ENCODE peak calls at places on chromosome 22, in five cellular contexts. A, V, D, J and X are unnamed samples.
A peak's percentile ranks its signal among the peaks of the same experiment; 100 is the strongest.

GRCh38 chr22:24357547-24357946 is 69.9 kb upstream of the ADORA2A start:
- DNase-seq in A (no peak), V (no peak), D (no peak), J (no peak), X (no peak)

GRCh38 chr22:37972527-37972926 is 11.8 kb downstream of the SOX10 start:
- DNase-seq in A (no peak), V (no peak), D (no peak), J (no peak), X (peak; percentile 48)

GRCh38 chr22:49658902-49659280 is 168.8 kb downstream of the BRD1 start:
- DNase-seq in A (no peak), V (no peak), D (no peak), J (no peak), X (no peak)

GRCh38 chr22:39309364-39309861 is 10.0 kb downstream of the RPL3 start:
- DNase-seq in A (no peak), V (no peak), D (no peak), J (no peak), X (no peak)

GRCh38 chr22:42949159-42949558 is 65.8 kb downstream of the PACSIN2 start:
- DNase-seq in A (no peak), V (no peak), D (peak; percentile 80), J (no peak), X (no peak)

GRCh38 chr22:43242627-43243026 is 55.7 kb upstream of the TTLL12 start:
- DNase-seq in A (no peak), V (no peak), D (no peak), J (no peak), X (no peak)

GRCh38 chr22:23408321-23408720 is 171.8 kb downstream of the IGLL1 start:
- DNase-seq in A (no peak), V (no peak), D (no peak), J (no peak), X (no peak)

GRCh38 chr22:39570665-39571064 is at the start of gene CACNA1I:
- DNase-seq in A (no peak), V (no peak), D (no peak), J (no peak), X (no peak)

GRCh38 chr22:23183107-23183698 is 2.9 kb downstream of the BCR start:
- DNase-seq in A (peak; percentile 52), V (no peak), D (peak; percentile 51), J (no peak), X (no peak)

GRCh38 chr22:43289976-43290663 is 53.1 kb downstream of the SCUBE1 start:
- DNase-seq in A (peak; percentile 63), V (no peak), D (peak; percentile 23), J (no peak), X (no peak)

GRCh38 chr22:42562282-42562681 is 8.5 kb downstream of the SERHL2 start:
- DNase-seq in A (no peak), V (peak; percentile 70), D (no peak), J (no peak), X (no peak)

GRCh38 chr22:48785792-48786678 is 1041.6 kb downstream of the BRD1 start:
- DNase-seq in A (no peak), V (no peak), D (no peak), J (no peak), X (no peak)

GRCh38 chr22:37930270-37930951 is 23.0 kb downstream of the C22orf23 start:
- DNase-seq in A (no peak), V (peak; percentile 66), D (peak; percentile 49), J (no peak), X (no peak)

GRCh38 chr22:24432059-24432853 is 4.9 kb downstream of the ADORA2A start:
- DNase-seq in A (peak; percentile 45), V (no peak), D (peak; percentile 72), J (no peak), X (no peak)

GRCh38 chr22:32822188-32822877 is 20.8 kb downstream of the TIMP3 start:
- DNase-seq in A (no peak), V (no peak), D (no peak), J (no peak), X (no peak)

GRCh38 chr22:23522642-23523251 is 57.3 kb downstream of the IGLL1 start:
- DNase-seq in A (no peak), V (no peak), D (peak; percentile 11), J (no peak), X (no peak)

GRCh38 chr22:27252282-27253049 is 549.1 kb downstream of the MN1 start:
- DNase-seq in A (no peak), V (no peak), D (peak; percentile 96), J (no peak), X (no peak)

GRCh38 chr22:39527481-39527961 is 5.0 kb downstream of the RPS19BP1 start:
- DNase-seq in A (no peak), V (no peak), D (no peak), J (no peak), X (no peak)

GRCh38 chr22:50671641-50672040 is 982 bp upstream of the SHANK3 start:
- DNase-seq in A (no peak), V (peak; percentile 54), D (peak; percentile 54), J (no peak), X (no peak)

GRCh38 chr22:49554741-49555140 is 272.9 kb downstream of the BRD1 start:
- DNase-seq in A (peak; percentile 10), V (no peak), D (no peak), J (peak; percentile 12), X (no peak)

GRCh38 chr22:24095816-24096215 is 84.7 kb downstream of the CABIN1 start:
- DNase-seq in A (no peak), V (no peak), D (no peak), J (no peak), X (no peak)

GRCh38 chr22:43698403-43698802 is 113.7 kb downstream of the EFCAB6 start:
- DNase-seq in A (no peak), V (no peak), D (no peak), J (no peak), X (no peak)

GRCh38 chr22:38214248-38215056 is 12.7 kb downstream of the MAFF start:
- DNase-seq in A (peak; percentile 57), V (peak; percentile 88), D (peak; percentile 58), J (peak; percentile 74), X (peak; percentile 73)

GRCh38 chr22:27220349-27220748 is 563.0 kb downstream of the MIAT start:
- DNase-seq in A (no peak), V (no peak), D (peak; percentile 81), J (no peak), X (no peak)

GRCh38 chr22:50207383-50208031 is 6.7 kb downstream of the SELENOO start:
- DNase-seq in A (no peak), V (no peak), D (no peak), J (no peak), X (no peak)

GRCh38 chr22:21760640-21761039 is 25.0 kb upstream of the YPEL1 start:
- DNase-seq in A (no peak), V (no peak), D (peak; percentile 42), J (no peak), X (no peak)

GRCh38 chr22:32909561-32910348 is 108.2 kb downstream of the TIMP3 start:
- DNase-seq in A (no peak), V (no peak), D (no peak), J (no peak), X (no peak)

GRCh38 chr22:27980424-27981148 is 61.5 kb upstream of the PITPNB start:
- DNase-seq in A (no peak), V (no peak), D (no peak), J (no peak), X (no peak)

GRCh38 chr22:38867496-38868285 is 4.3 kb downstream of the CBX6 start:
- DNase-seq in A (no peak), V (no peak), D (no peak), J (peak; percentile 30), X (no peak)

GRCh38 chr22:39308614-39309363 is 10.6 kb downstream of the RPL3 start:
- DNase-seq in A (peak; percentile 47), V (no peak), D (peak; percentile 96), J (no peak), X (no peak)

GRCh38 chr22:28810839-28811491 is 10.6 kb upstream of the XBP1 start:
- DNase-seq in A (no peak), V (no peak), D (no peak), J (no peak), X (no peak)

GRCh38 chr22:35092146-35092805 is 26.3 kb downstream of the ISX start:
- DNase-seq in A (no peak), V (no peak), D (no peak), J (no peak), X (no peak)

DNA sequence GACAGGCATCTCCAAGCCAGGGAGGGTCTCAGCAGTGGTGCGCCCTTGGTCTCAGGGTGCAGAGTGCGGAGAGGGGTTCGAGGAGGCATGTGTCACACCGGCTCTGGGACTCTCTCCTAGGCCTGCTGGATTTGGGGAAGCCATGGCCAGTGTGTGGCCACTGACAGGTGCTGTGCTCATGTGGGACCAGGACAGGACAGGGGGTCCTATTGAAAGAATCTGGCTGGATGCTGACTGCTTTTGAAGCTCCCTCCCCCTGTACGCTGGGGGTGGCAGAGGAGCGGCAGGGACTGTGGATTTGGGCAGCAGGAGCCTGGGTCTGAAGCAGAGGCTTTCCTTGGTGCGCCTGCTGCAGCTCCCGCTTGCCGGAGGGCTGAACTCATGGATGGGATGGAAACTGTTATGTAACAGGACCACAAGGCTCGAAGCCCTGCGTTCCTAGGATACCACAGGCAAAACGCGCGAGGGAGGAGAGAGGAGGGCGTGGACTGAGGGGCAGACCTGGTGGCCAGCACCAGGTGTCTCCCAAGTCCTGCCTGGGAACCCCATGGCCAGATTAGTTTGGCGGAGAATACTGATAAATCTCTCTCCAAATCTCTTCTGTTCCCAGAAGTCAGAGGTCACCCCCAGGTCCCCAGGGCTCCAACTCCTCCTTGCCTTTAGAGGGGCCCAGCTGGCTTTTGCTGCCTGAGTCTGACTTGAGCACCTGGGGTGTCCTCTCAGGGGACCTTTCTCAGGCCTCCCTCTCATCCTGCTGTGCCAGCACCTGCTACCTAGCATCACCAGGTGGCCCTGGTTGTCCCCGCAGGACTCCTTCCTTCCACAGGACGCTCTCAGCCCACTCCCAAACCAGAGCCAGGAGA is 13.8 kb upstream of the TEF start:
- DNase-seq in A (no peak), V (no peak), D (peak; percentile 40), J (no peak), X (no peak)
- TF ChIP-seq CTCF in A (no peak), V (no peak), D (no peak), J (no peak), X (no peak)

GRCh38 chr22:31474743-31475142 is 14.9 kb downstream of the EIF4ENIF1 start:
- DNase-seq in A (no peak), V (no peak), D (peak; percentile 79), J (no peak), X (no peak)

GRCh38 chr22:31481129-31481528 is 8.5 kb downstream of the EIF4ENIF1 start:
- DNase-seq in A (no peak), V (no peak), D (no peak), J (no peak), X (no peak)

GRCh38 chr22:31477329-31477728 is 12.3 kb downstream of the EIF4ENIF1 start:
- DNase-seq in A (no peak), V (peak; percentile 67), D (no peak), J (no peak), X (no peak)

GRCh38 chr22:31475778-31476177 is 13.9 kb downstream of the EIF4ENIF1 start:
- DNase-seq in A (no peak), V (no peak), D (no peak), J (no peak), X (no peak)
- TF ChIP-seq CTCF in A (no peak), V (no peak), D (no peak), J (no peak), X (no peak)

GRCh38 chr22:33917744-33918406 is 2.4 kb downstream of the LARGE1 start:
- DNase-seq in A (no peak), V (peak; percentile 57), D (peak; percentile 31), J (no peak), X (no peak)
- TF ChIP-seq CTCF in A (no peak), V (peak; percentile 68), D (no peak), J (no peak), X (no peak)

GRCh38 chr22:18065256-18065655 is 12.5 kb upstream of the PEX26 start:
- DNase-seq in A (no peak), V (no peak), D (no peak), J (no peak), X (no peak)
- TF ChIP-seq CTCF in A (no peak), V (peak; percentile 17), D (no peak), J (no peak), X (peak; percentile 14)